ENCODE peak calls at places on chromosomes 11 and 22, in six cellular contexts. I is GM12864; Z is activated naive CD4-positive, alpha-beta T cell; M is GM19239; S is posterior cingulate gyrus; O is heart left ventricle. L is an unnamed sample.

GRCh38 chr11:115303304-115303703 is 200.9 kb downstream of the CADM1 start:
- DNase-seq in I (no peak), S (no peak), Z (no peak), M (no peak), O (no peak), L (no peak)

GRCh38 chr22:36585841-36586240 is 56.9 kb upstream of the EIF3D start:
- DNase-seq in M (no peak), O (no peak), I (no peak), S (no peak), Z (no peak), L (no peak)

GRCh38 chr11:117528061-117528780 is 200.6 kb downstream of the CEP164 start:
- DNase-seq in Z (no peak), I (no peak), O (no peak), M (no peak), S (no peak), L (no peak)

GRCh38 chr22:41001722-41002122 is 50.5 kb downstream of the RBX1 start:
- DNase-seq in M (no peak), I (no peak), S (no peak), O (no peak), Z (no peak), L (peak)

GRCh38 chr11:64659417-64660144 is 63.4 kb downstream of the NRXN2 start:
- DNase-seq in M (no peak), I (no peak), S (peak), Z (no peak), O (no peak), L (peak)

GRCh38 chr11:71472357-71472885 is 19.4 kb downstream of the NADSYN1 start:
- DNase-seq in M (no peak), I (no peak), Z (no peak), O (no peak), S (peak), L (no peak)

GRCh38 chr22:40694409-40694808 is 15.1 kb downstream of the MCHR1 start:
- DNase-seq in I (no peak), O (no peak), Z (no peak), S (no peak), M (no peak), L (no peak)

GRCh38 chr11:818396-819128 is at the start of gene PNPLA2:
- DNase-seq in M (no peak), O (no peak), Z (no peak), S (no peak), I (no peak), L (peak)

GRCh38 chr11:73962097-73962705 is 11.4 kb downstream of the DNAJB13 start:
- DNase-seq in O (no peak), S (peak), Z (no peak), M (no peak), I (no peak), L (no peak)

GRCh38 chr22:45460288-45461109 is 42.2 kb upstream of the FBLN1 start:
- DNase-seq in S (peak), Z (no peak), M (no peak), I (no peak), O (peak), L (no peak)

GRCh38 chr22:19841641-19842385 is 12.9 kb downstream of the GNB1L start:
- DNase-seq in M (no peak), O (no peak), S (no peak), I (no peak), Z (no peak), L (no peak)

GRCh38 chr22:50563410-50564160 is 866 bp upstream of the SYCE3 start:
- DNase-seq in M (no peak), O (no peak), S (peak), I (no peak), Z (no peak), L (no peak)

GRCh38 chr11:27524155-27524554 is 17.6 kb upstream of the LIN7C start:
- DNase-seq in O (no peak), Z (no peak), S (no peak), M (no peak), I (no peak), L (peak)

GRCh38 chr11:17275376-17276235 is 933 bp upstream of the NUCB2 start:
- DNase-seq in I (no peak), M (no peak), O (no peak), Z (no peak), S (no peak), L (no peak)

GRCh38 chr11:131423715-131424114 is 53.3 kb downstream of the NTM start:
- DNase-seq in I (no peak), S (no peak), O (no peak), M (no peak), Z (no peak), L (no peak)

GRCh38 chr22:19880786-19881569 is 26.3 kb upstream of the GNB1L start:
- DNase-seq in S (peak), M (no peak), I (no peak), O (peak), Z (no peak), L (peak)

GRCh38 chr22:17269224-17269606 is 50.0 kb upstream of the ADA2 start:
- DNase-seq in S (no peak), Z (no peak), I (no peak), M (no peak), O (no peak), L (no peak)

L was measured in HCEC 1CT.